ENCODE peak calls at places on chromosomes 2 and 18, in ten cellular contexts. One of them, this sample, is unnamed.

GRCh38 chr18:4847066-4847465 is 350.0 kb downstream of the AKAIN1 start:
- DNase-seq in kidney tubule cell: no peak
- DNase-seq in Daoy: no peak
- DNase-seq in stimulated activated CD4-positive, alpha-beta T cell treated with anti-CD3 and anti-CD28 coated beads, Interleukin-4, amount 100 ng/mL, for 48 hours: no peak
- DNase-seq in GM18507: no peak
- DNase-seq in NCI-H774: no peak
- DNase-seq in activated CD8-positive, alpha-beta memory T cell treated with anti-CD3 and anti-CD28 coated beads, Interleukin-2, amount 10 ng/mL, durations not matched to agents 7 days and 5 days: no peak
- DNase-seq in activated T-helper 1 cell treated with anti-CD3 and anti-CD28 coated beads, Interleukin-2, amount 50 U/mL, for 16 hours: no peak
- DNase-seq in ACHN: no peak
- DNase-seq in choroid plexus epithelial cell: no peak
- DNase-seq in this sample: no peak

GRCh38 chr2:151782378-151783132 is 45.7 kb downstream of the ARL5A start:
- DNase-seq in ACHN: no peak
- DNase-seq in activated CD8-positive, alpha-beta memory T cell treated with anti-CD3 and anti-CD28 coated beads, Interleukin-2, amount 10 ng/mL, durations not matched to agents 7 days and 5 days: no peak
- DNase-seq in Daoy: no peak
- DNase-seq in NCI-H774: no peak
- DNase-seq in GM18507: no peak
- DNase-seq in choroid plexus epithelial cell: no peak
- DNase-seq in stimulated activated CD4-positive, alpha-beta T cell treated with anti-CD3 and anti-CD28 coated beads, Interleukin-4, amount 100 ng/mL, for 48 hours: no peak
- DNase-seq in kidney tubule cell: no peak
- DNase-seq in activated T-helper 1 cell treated with anti-CD3 and anti-CD28 coated beads, Interleukin-2, amount 50 U/mL, for 16 hours: no peak
- DNase-seq in this sample: no peak

GRCh38 chr2:146189541-146189940 is 1655.3 kb upstream of the ACVR2A start:
- DNase-seq in kidney tubule cell: no peak
- DNase-seq in stimulated activated CD4-positive, alpha-beta T cell treated with anti-CD3 and anti-CD28 coated beads, Interleukin-4, amount 100 ng/mL, for 48 hours: no peak
- DNase-seq in GM18507: no peak
- DNase-seq in Daoy: no peak
- DNase-seq in NCI-H774: no peak
- DNase-seq in activated CD8-positive, alpha-beta memory T cell treated with anti-CD3 and anti-CD28 coated beads, Interleukin-2, amount 10 ng/mL, durations not matched to agents 7 days and 5 days: no peak
- DNase-seq in ACHN: no peak
- DNase-seq in activated T-helper 1 cell treated with anti-CD3 and anti-CD28 coated beads, Interleukin-2, amount 50 U/mL, for 16 hours: no peak
- DNase-seq in choroid plexus epithelial cell: no peak
- DNase-seq in this sample: no peak

GRCh38 chr2:204234879-204235278 is 298.3 kb downstream of the ICOS start:
- DNase-seq in activated T-helper 1 cell treated with anti-CD3 and anti-CD28 coated beads, Interleukin-2, amount 50 U/mL, for 16 hours: no peak
- DNase-seq in kidney tubule cell: no peak
- DNase-seq in NCI-H774: no peak
- DNase-seq in ACHN: no peak
- DNase-seq in stimulated activated CD4-positive, alpha-beta T cell treated with anti-CD3 and anti-CD28 coated beads, Interleukin-4, amount 100 ng/mL, for 48 hours: no peak
- DNase-seq in activated CD8-positive, alpha-beta memory T cell treated with anti-CD3 and anti-CD28 coated beads, Interleukin-2, amount 10 ng/mL, durations not matched to agents 7 days and 5 days: no peak
- DNase-seq in Daoy: peak
- DNase-seq in GM18507: no peak
- DNase-seq in choroid plexus epithelial cell: peak
- DNase-seq in this sample: no peak

GRCh38 chr2:200156140-200156858 is 150.2 kb upstream of the SPATS2L start:
- DNase-seq in NCI-H774: peak
- DNase-seq in Daoy: peak
- DNase-seq in ACHN: peak
- DNase-seq in activated CD8-positive, alpha-beta memory T cell treated with anti-CD3 and anti-CD28 coated beads, Interleukin-2, amount 10 ng/mL, durations not matched to agents 7 days and 5 days: no peak
- DNase-seq in kidney tubule cell: peak
- DNase-seq in GM18507: no peak
- DNase-seq in activated T-helper 1 cell treated with anti-CD3 and anti-CD28 coated beads, Interleukin-2, amount 50 U/mL, for 16 hours: no peak
- DNase-seq in stimulated activated CD4-positive, alpha-beta T cell treated with anti-CD3 and anti-CD28 coated beads, Interleukin-4, amount 100 ng/mL, for 48 hours: no peak
- DNase-seq in choroid plexus epithelial cell: peak
- DNase-seq in this sample: no peak

GRCh38 chr2:218959141-218959731 is at the start of gene CDK5R2:
- DNase-seq in Daoy: peak
- DNase-seq in activated T-helper 1 cell treated with anti-CD3 and anti-CD28 coated beads, Interleukin-2, amount 50 U/mL, for 16 hours: peak
- DNase-seq in ACHN: peak
- DNase-seq in GM18507: peak
- DNase-seq in kidney tubule cell: peak
- DNase-seq in choroid plexus epithelial cell: peak
- DNase-seq in stimulated activated CD4-positive, alpha-beta T cell treated with anti-CD3 and anti-CD28 coated beads, Interleukin-4, amount 100 ng/mL, for 48 hours: peak
- DNase-seq in NCI-H774: peak
- DNase-seq in activated CD8-positive, alpha-beta memory T cell treated with anti-CD3 and anti-CD28 coated beads, Interleukin-2, amount 10 ng/mL, durations not matched to agents 7 days and 5 days: peak
- DNase-seq in this sample: peak

GRCh38 chr18:75220786-75221355 is 10.3 kb downstream of the TSHZ1 start:
- DNase-seq in kidney tubule cell: no peak
- DNase-seq in NCI-H774: no peak
- DNase-seq in activated T-helper 1 cell treated with anti-CD3 and anti-CD28 coated beads, Interleukin-2, amount 50 U/mL, for 16 hours: no peak
- DNase-seq in activated CD8-positive, alpha-beta memory T cell treated with anti-CD3 and anti-CD28 coated beads, Interleukin-2, amount 10 ng/mL, durations not matched to agents 7 days and 5 days: no peak
- DNase-seq in GM18507: no peak
- DNase-seq in ACHN: no peak
- DNase-seq in stimulated activated CD4-positive, alpha-beta T cell treated with anti-CD3 and anti-CD28 coated beads, Interleukin-4, amount 100 ng/mL, for 48 hours: no peak
- DNase-seq in Daoy: no peak
- DNase-seq in choroid plexus epithelial cell: no peak
- DNase-seq in this sample: no peak

GRCh38 chr2:47217277-47217676 is 62.2 kb upstream of the STPG4 start:
- DNase-seq in choroid plexus epithelial cell: no peak
- DNase-seq in activated CD8-positive, alpha-beta memory T cell treated with anti-CD3 and anti-CD28 coated beads, Interleukin-2, amount 10 ng/mL, durations not matched to agents 7 days and 5 days: no peak
- DNase-seq in Daoy: no peak
- DNase-seq in GM18507: no peak
- DNase-seq in kidney tubule cell: no peak
- DNase-seq in activated T-helper 1 cell treated with anti-CD3 and anti-CD28 coated beads, Interleukin-2, amount 50 U/mL, for 16 hours: no peak
- DNase-seq in stimulated activated CD4-positive, alpha-beta T cell treated with anti-CD3 and anti-CD28 coated beads, Interleukin-4, amount 100 ng/mL, for 48 hours: no peak
- DNase-seq in NCI-H774: no peak
- DNase-seq in ACHN: no peak
- DNase-seq in this sample: no peak

GRCh38 chr2:23401427-23402204 is 16.6 kb downstream of the KLHL29 start:
- DNase-seq in Daoy: no peak
- DNase-seq in activated T-helper 1 cell treated with anti-CD3 and anti-CD28 coated beads, Interleukin-2, amount 50 U/mL, for 16 hours: no peak
- DNase-seq in NCI-H774: no peak
- DNase-seq in activated CD8-positive, alpha-beta memory T cell treated with anti-CD3 and anti-CD28 coated beads, Interleukin-2, amount 10 ng/mL, durations not matched to agents 7 days and 5 days: no peak
- DNase-seq in GM18507: no peak
- DNase-seq in ACHN: no peak
- DNase-seq in kidney tubule cell: no peak
- DNase-seq in choroid plexus epithelial cell: no peak
- DNase-seq in stimulated activated CD4-positive, alpha-beta T cell treated with anti-CD3 and anti-CD28 coated beads, Interleukin-4, amount 100 ng/mL, for 48 hours: no peak
- DNase-seq in this sample: no peak

GRCh38 chr18:44518666-44519065 is 162.0 kb upstream of the SETBP1 start:
- DNase-seq in choroid plexus epithelial cell: peak
- DNase-seq in Daoy: no peak
- DNase-seq in ACHN: no peak
- DNase-seq in GM18507: no peak
- DNase-seq in activated T-helper 1 cell treated with anti-CD3 and anti-CD28 coated beads, Interleukin-2, amount 50 U/mL, for 16 hours: no peak
- DNase-seq in NCI-H774: no peak
- DNase-seq in kidney tubule cell: no peak
- DNase-seq in activated CD8-positive, alpha-beta memory T cell treated with anti-CD3 and anti-CD28 coated beads, Interleukin-2, amount 10 ng/mL, durations not matched to agents 7 days and 5 days: no peak
- DNase-seq in stimulated activated CD4-positive, alpha-beta T cell treated with anti-CD3 and anti-CD28 coated beads, Interleukin-4, amount 100 ng/mL, for 48 hours: no peak
- DNase-seq in this sample: no peak

GRCh38 chr2:135745545-135745944 is 3.9 kb downstream of the UBXN4 start:
- DNase-seq in kidney tubule cell: peak
- DNase-seq in ACHN: no peak
- DNase-seq in activated CD8-positive, alpha-beta memory T cell treated with anti-CD3 and anti-CD28 coated beads, Interleukin-2, amount 10 ng/mL, durations not matched to agents 7 days and 5 days: no peak
- DNase-seq in GM18507: no peak
- DNase-seq in Daoy: peak
- DNase-seq in NCI-H774: no peak
- DNase-seq in choroid plexus epithelial cell: peak
- DNase-seq in stimulated activated CD4-positive, alpha-beta T cell treated with anti-CD3 and anti-CD28 coated beads, Interleukin-4, amount 100 ng/mL, for 48 hours: no peak
- DNase-seq in activated T-helper 1 cell treated with anti-CD3 and anti-CD28 coated beads, Interleukin-2, amount 50 U/mL, for 16 hours: no peak
- DNase-seq in this sample: no peak

GRCh38 chr2:105257981-105258380 is 16.4 kb downstream of the GPR45 start:
- DNase-seq in kidney tubule cell: peak
- DNase-seq in ACHN: no peak
- DNase-seq in activated T-helper 1 cell treated with anti-CD3 and anti-CD28 coated beads, Interleukin-2, amount 50 U/mL, for 16 hours: no peak
- DNase-seq in Daoy: peak
- DNase-seq in stimulated activated CD4-positive, alpha-beta T cell treated with anti-CD3 and anti-CD28 coated beads, Interleukin-4, amount 100 ng/mL, for 48 hours: no peak
- DNase-seq in choroid plexus epithelial cell: no peak
- DNase-seq in activated CD8-positive, alpha-beta memory T cell treated with anti-CD3 and anti-CD28 coated beads, Interleukin-2, amount 10 ng/mL, durations not matched to agents 7 days and 5 days: no peak
- DNase-seq in NCI-H774: no peak
- DNase-seq in GM18507: no peak
- DNase-seq in this sample: no peak

GRCh38 chr2:119721043-119721442 is 38.7 kb upstream of the PTPN4 start:
- DNase-seq in activated T-helper 1 cell treated with anti-CD3 and anti-CD28 coated beads, Interleukin-2, amount 50 U/mL, for 16 hours: no peak
- DNase-seq in choroid plexus epithelial cell: no peak
- DNase-seq in stimulated activated CD4-positive, alpha-beta T cell treated with anti-CD3 and anti-CD28 coated beads, Interleukin-4, amount 100 ng/mL, for 48 hours: no peak
- DNase-seq in kidney tubule cell: peak
- DNase-seq in ACHN: no peak
- DNase-seq in GM18507: no peak
- DNase-seq in NCI-H774: no peak
- DNase-seq in Daoy: no peak
- DNase-seq in activated CD8-positive, alpha-beta memory T cell treated with anti-CD3 and anti-CD28 coated beads, Interleukin-2, amount 10 ng/mL, durations not matched to agents 7 days and 5 days: no peak
- DNase-seq in this sample: no peak

GRCh38 chr2:216992056-216992455 is 132.2 kb upstream of the TNP1 start:
- DNase-seq in activated T-helper 1 cell treated with anti-CD3 and anti-CD28 coated beads, Interleukin-2, amount 50 U/mL, for 16 hours: no peak
- DNase-seq in stimulated activated CD4-positive, alpha-beta T cell treated with anti-CD3 and anti-CD28 coated beads, Interleukin-4, amount 100 ng/mL, for 48 hours: no peak
- DNase-seq in choroid plexus epithelial cell: peak
- DNase-seq in NCI-H774: no peak
- DNase-seq in kidney tubule cell: no peak
- DNase-seq in activated CD8-positive, alpha-beta memory T cell treated with anti-CD3 and anti-CD28 coated beads, Interleukin-2, amount 10 ng/mL, durations not matched to agents 7 days and 5 days: no peak
- DNase-seq in GM18507: no peak
- DNase-seq in Daoy: no peak
- DNase-seq in ACHN: no peak
- DNase-seq in this sample: no peak

GRCh38 chr2:101038455-101039255 is 36.6 kb downstream of the RPL31 start:
- DNase-seq in Daoy: peak
- DNase-seq in activated T-helper 1 cell treated with anti-CD3 and anti-CD28 coated beads, Interleukin-2, amount 50 U/mL, for 16 hours: no peak
- DNase-seq in ACHN: peak
- DNase-seq in GM18507: no peak
- DNase-seq in choroid plexus epithelial cell: peak
- DNase-seq in kidney tubule cell: peak
- DNase-seq in NCI-H774: no peak
- DNase-seq in activated CD8-positive, alpha-beta memory T cell treated with anti-CD3 and anti-CD28 coated beads, Interleukin-2, amount 10 ng/mL, durations not matched to agents 7 days and 5 days: no peak
- DNase-seq in stimulated activated CD4-positive, alpha-beta T cell treated with anti-CD3 and anti-CD28 coated beads, Interleukin-4, amount 100 ng/mL, for 48 hours: peak
- DNase-seq in this sample: peak

GRCh38 chr18:47594063-47594462 is 336.4 kb downstream of the SMAD2 start:
- DNase-seq in activated CD8-positive, alpha-beta memory T cell treated with anti-CD3 and anti-CD28 coated beads, Interleukin-2, amount 10 ng/mL, durations not matched to agents 7 days and 5 days: no peak
- DNase-seq in stimulated activated CD4-positive, alpha-beta T cell treated with anti-CD3 and anti-CD28 coated beads, Interleukin-4, amount 100 ng/mL, for 48 hours: no peak
- DNase-seq in Daoy: no peak
- DNase-seq in activated T-helper 1 cell treated with anti-CD3 and anti-CD28 coated beads, Interleukin-2, amount 50 U/mL, for 16 hours: no peak
- DNase-seq in NCI-H774: peak
- DNase-seq in ACHN: no peak
- DNase-seq in kidney tubule cell: no peak
- DNase-seq in choroid plexus epithelial cell: no peak
- DNase-seq in GM18507: no peak
- DNase-seq in this sample: no peak

GRCh38 chr2:204681412-204681811 is 136.1 kb downstream of the PARD3B start:
- DNase-seq in kidney tubule cell: peak
- DNase-seq in activated CD8-positive, alpha-beta memory T cell treated with anti-CD3 and anti-CD28 coated beads, Interleukin-2, amount 10 ng/mL, durations not matched to agents 7 days and 5 days: no peak
- DNase-seq in activated T-helper 1 cell treated with anti-CD3 and anti-CD28 coated beads, Interleukin-2, amount 50 U/mL, for 16 hours: no peak
- DNase-seq in stimulated activated CD4-positive, alpha-beta T cell treated with anti-CD3 and anti-CD28 coated beads, Interleukin-4, amount 100 ng/mL, for 48 hours: no peak
- DNase-seq in choroid plexus epithelial cell: peak
- DNase-seq in NCI-H774: no peak
- DNase-seq in ACHN: no peak
- DNase-seq in Daoy: no peak
- DNase-seq in GM18507: no peak
- DNase-seq in this sample: no peak

GRCh38 chr2:181517685-181518301 is 60.6 kb downstream of the ITGA4 start:
- DNase-seq in GM18507: no peak
- DNase-seq in activated T-helper 1 cell treated with anti-CD3 and anti-CD28 coated beads, Interleukin-2, amount 50 U/mL, for 16 hours: no peak
- DNase-seq in Daoy: no peak
- DNase-seq in choroid plexus epithelial cell: peak
- DNase-seq in stimulated activated CD4-positive, alpha-beta T cell treated with anti-CD3 and anti-CD28 coated beads, Interleukin-4, amount 100 ng/mL, for 48 hours: no peak
- DNase-seq in NCI-H774: no peak
- DNase-seq in ACHN: no peak
- DNase-seq in kidney tubule cell: peak
- DNase-seq in activated CD8-positive, alpha-beta memory T cell treated with anti-CD3 and anti-CD28 coated beads, Interleukin-2, amount 10 ng/mL, durations not matched to agents 7 days and 5 days: no peak
- DNase-seq in this sample: no peak

GRCh38 chr18:3970929-3971328 is 484.2 kb downstream of the DLGAP1 start:
- DNase-seq in kidney tubule cell: no peak
- DNase-seq in choroid plexus epithelial cell: no peak
- DNase-seq in stimulated activated CD4-positive, alpha-beta T cell treated with anti-CD3 and anti-CD28 coated beads, Interleukin-4, amount 100 ng/mL, for 48 hours: no peak
- DNase-seq in Daoy: peak
- DNase-seq in GM18507: no peak
- DNase-seq in activated CD8-positive, alpha-beta memory T cell treated with anti-CD3 and anti-CD28 coated beads, Interleukin-2, amount 10 ng/mL, durations not matched to agents 7 days and 5 days: no peak
- DNase-seq in NCI-H774: no peak
- DNase-seq in activated T-helper 1 cell treated with anti-CD3 and anti-CD28 coated beads, Interleukin-2, amount 50 U/mL, for 16 hours: no peak
- DNase-seq in ACHN: no peak
- DNase-seq in this sample: no peak

GRCh38 chr2:45283764-45284620 is 274.7 kb upstream of the SIX2 start:
- DNase-seq in kidney tubule cell: peak
- DNase-seq in NCI-H774: no peak
- DNase-seq in choroid plexus epithelial cell: peak
- DNase-seq in stimulated activated CD4-positive, alpha-beta T cell treated with anti-CD3 and anti-CD28 coated beads, Interleukin-4, amount 100 ng/mL, for 48 hours: no peak
- DNase-seq in ACHN: no peak
- DNase-seq in activated T-helper 1 cell treated with anti-CD3 and anti-CD28 coated beads, Interleukin-2, amount 50 U/mL, for 16 hours: no peak
- DNase-seq in GM18507: no peak
- DNase-seq in activated CD8-positive, alpha-beta memory T cell treated with anti-CD3 and anti-CD28 coated beads, Interleukin-2, amount 10 ng/mL, durations not matched to agents 7 days and 5 days: no peak
- DNase-seq in Daoy: peak
- DNase-seq in this sample: no peak

GRCh38 chr18:48828713-48829442 is 121.9 kb downstream of the SMAD7 start:
- DNase-seq in kidney tubule cell: no peak
- DNase-seq in Daoy: peak
- DNase-seq in GM18507: no peak
- DNase-seq in choroid plexus epithelial cell: no peak
- DNase-seq in activated CD8-positive, alpha-beta memory T cell treated with anti-CD3 and anti-CD28 coated beads, Interleukin-2, amount 10 ng/mL, durations not matched to agents 7 days and 5 days: peak
- DNase-seq in activated T-helper 1 cell treated with anti-CD3 and anti-CD28 coated beads, Interleukin-2, amount 50 U/mL, for 16 hours: no peak
- DNase-seq in stimulated activated CD4-positive, alpha-beta T cell treated with anti-CD3 and anti-CD28 coated beads, Interleukin-4, amount 100 ng/mL, for 48 hours: no peak
- DNase-seq in ACHN: no peak
- DNase-seq in NCI-H774: no peak
- DNase-seq in this sample: no peak

GRCh38 chr2:173221937-173222594 is 132.6 kb upstream of the CDCA7 start:
- DNase-seq in NCI-H774: no peak
- DNase-seq in activated CD8-positive, alpha-beta memory T cell treated with anti-CD3 and anti-CD28 coated beads, Interleukin-2, amount 10 ng/mL, durations not matched to agents 7 days and 5 days: no peak
- DNase-seq in kidney tubule cell: no peak
- DNase-seq in stimulated activated CD4-positive, alpha-beta T cell treated with anti-CD3 and anti-CD28 coated beads, Interleukin-4, amount 100 ng/mL, for 48 hours: no peak
- DNase-seq in Daoy: no peak
- DNase-seq in choroid plexus epithelial cell: peak
- DNase-seq in ACHN: no peak
- DNase-seq in activated T-helper 1 cell treated with anti-CD3 and anti-CD28 coated beads, Interleukin-2, amount 50 U/mL, for 16 hours: no peak
- DNase-seq in GM18507: no peak
- DNase-seq in this sample: no peak